ENCODE peak calls at places on chromosomes 7 and 10, in seven cellular contexts. K, R, M, W, O, Q and Z are unnamed samples.

GRCh38 chr7:101308245-101309085 is 13.1 kb downstream of the IFT22 start:
- DNase-seq in R (peak), M (no peak), Q (no peak), K (peak), O (peak), W (peak), Z (peak)

GRCh38 chr7:55325371-55325792 is 39.8 kb upstream of the LANCL2 start:
- DNase-seq in K (no peak), Q (peak), R (peak), W (peak), M (no peak), O (no peak), Z (no peak)

GRCh38 chr10:80769700-80770160 is 232.0 kb downstream of the SH2D4B start:
- DNase-seq in O (no peak), R (no peak), Q (no peak), W (no peak), K (no peak), M (no peak), Z (no peak)

GRCh38 chr7:47332681-47333080 is 249.2 kb downstream of the TNS3 start:
- DNase-seq in M (no peak), K (no peak), W (no peak), O (no peak), Q (no peak), R (no peak), Z (no peak)

GRCh38 chr10:90286406-90286805 is 571.4 kb downstream of the HTR7 start:
- DNase-seq in W (no peak), M (no peak), K (no peak), Q (no peak), R (no peak), O (no peak), Z (no peak)

GRCh38 chr10:60424971-60425370 is 35.3 kb upstream of the ANK3 start:
- DNase-seq in R (no peak), K (no peak), M (no peak), O (no peak), Q (no peak), W (no peak), Z (no peak)

GRCh38 chr10:130750441-130750840 is 561.1 kb downstream of the TCERG1L start:
- DNase-seq in W (no peak), Q (no peak), M (no peak), K (no peak), O (no peak), R (no peak), Z (no peak)

GRCh38 chr10:30863516-30864210 is 168.0 kb downstream of the ZNF438 start:
- DNase-seq in W (no peak), M (no peak), O (no peak), Q (no peak), K (no peak), R (no peak), Z (no peak)

GRCh38 chr7:5396542-5396941 is 27.1 kb downstream of the TNRC18 start:
- DNase-seq in W (no peak), M (peak), K (no peak), O (no peak), R (no peak), Q (no peak), Z (no peak)

GRCh38 chr10:16867556-16867955 is 50.3 kb upstream of the RSU1 start:
- DNase-seq in M (no peak), Q (no peak), K (peak), R (no peak), O (no peak), W (peak), Z (no peak)

GRCh38 chr10:119341236-119342016 is 134.1 kb downstream of the GRK5 start:
- DNase-seq in O (no peak), W (peak), R (no peak), Q (no peak), M (peak), K (no peak), Z (no peak)

GRCh38 chr10:132591166-132591971 is 53.8 kb downstream of the INPP5A start:
- DNase-seq in R (no peak), O (no peak), K (no peak), Q (no peak), W (peak), M (no peak), Z (no peak)

GRCh38 chr10:103828587-103829186 is 26.7 kb downstream of the SH3PXD2A start:
- DNase-seq in W (no peak), R (no peak), K (no peak), M (no peak), Q (no peak), O (no peak), Z (no peak)

GRCh38 chr7:36372156-36372555 is 17.5 kb upstream of the ANLN start:
- DNase-seq in K (no peak), Q (peak), W (peak), M (no peak), O (no peak), R (no peak), Z (no peak)

GRCh38 chr7:122362473-122362872 is 57.9 kb upstream of the FEZF1 start:
- DNase-seq in M (no peak), W (no peak), K (no peak), Q (no peak), R (no peak), O (no peak), Z (no peak)

GRCh38 chr7:21338728-21339164 is 89.1 kb upstream of the SP4 start:
- DNase-seq in M (no peak), W (no peak), O (no peak), R (no peak), Q (no peak), K (no peak), Z (no peak)

GRCh38 chr7:103343332-103343731 is 1.2 kb downstream of the DNAJC2 start:
- DNase-seq in O (no peak), K (no peak), Q (no peak), M (no peak), W (peak), R (no peak), Z (no peak)

GRCh38 chr10:62732841-62733653 is 71.5 kb upstream of the ADO start:
- DNase-seq in Q (no peak), K (no peak), W (peak), R (no peak), O (no peak), M (peak), Z (no peak)

GRCh38 chr7:54687518-54688212 is 71.3 kb downstream of the SEC61G start:
- DNase-seq in Q (no peak), M (no peak), R (no peak), O (no peak), W (no peak), K (no peak), Z (no peak)

GRCh38 chr7:138755331-138755747 is 42.5 kb upstream of the TMEM213 start:
- DNase-seq in R (no peak), K (peak), W (peak), O (no peak), Q (no peak), M (no peak), Z (no peak)

GRCh38 chr10:72276013-72276387 is 2.3 kb downstream of the DDIT4 start:
- DNase-seq in K (no peak), O (peak), W (peak), Q (no peak), R (peak), M (no peak), Z (no peak)

GRCh38 chr7:158011941-158012340 is 575.7 kb downstream of the PTPRN2 start:
- DNase-seq in R (no peak), K (no peak), Q (no peak), W (no peak), M (no peak), O (no peak), Z (no peak)

GRCh38 chr7:158009886-158010285 is 577.7 kb downstream of the PTPRN2 start:
- DNase-seq in K (no peak), W (no peak), O (no peak), R (no peak), Q (no peak), M (no peak), Z (no peak)

GRCh38 chr7:158013085-158013668 is 574.4 kb downstream of the PTPRN2 start:
- DNase-seq in Q (no peak), K (no peak), M (no peak), R (no peak), O (no peak), W (no peak), Z (no peak)

GRCh38 chr7:158008267-158008666 is 579.4 kb downstream of the PTPRN2 start:
- DNase-seq in K (no peak), O (no peak), Q (no peak), W (no peak), M (no peak), R (no peak), Z (no peak)

DNA sequence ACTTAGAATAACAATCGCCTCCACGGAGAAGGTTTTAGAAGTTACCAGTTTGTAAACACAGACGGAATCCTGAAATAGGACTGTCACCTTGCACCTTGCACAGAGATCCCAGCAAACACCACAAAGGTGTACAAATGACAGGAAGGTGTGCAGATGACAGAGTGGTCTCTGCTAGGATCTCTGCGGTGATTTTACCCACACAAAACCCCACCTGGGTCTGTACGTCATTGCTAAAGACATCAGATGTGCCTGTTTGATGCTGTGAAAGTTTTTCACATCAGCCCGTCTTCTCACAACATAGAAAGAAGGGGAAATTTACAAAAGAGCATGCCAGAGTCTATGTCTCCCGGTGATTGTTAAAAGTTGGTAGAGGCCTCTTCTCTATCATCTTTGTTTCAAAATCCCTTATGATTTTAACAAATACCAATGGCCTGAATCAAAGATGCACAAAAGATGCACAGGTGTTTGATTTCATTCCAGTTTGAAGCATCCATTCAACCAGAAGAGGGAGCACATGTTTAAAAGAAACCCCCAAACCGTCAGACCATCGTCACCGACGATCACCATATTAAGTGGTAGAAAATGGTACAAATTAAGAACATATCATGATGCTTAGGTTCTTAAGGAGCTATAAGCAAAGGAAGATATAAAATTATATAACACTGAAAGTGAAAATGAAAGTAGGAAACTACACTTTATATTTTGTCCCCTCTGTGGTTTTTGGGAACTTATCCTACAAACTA is 576.5 kb downstream of the PTPRN2 start:
- DNase-seq in W (no peak), Q (no peak), O (no peak), M (no peak), K (no peak), R (no peak), Z (no peak)
- TF ChIP-seq CTCF in W (no peak), Q (no peak), O (no peak), M (no peak), K (peak), R (no peak), Z (peak)

GRCh38 chr10:122546242-122546641 is 14.3 kb upstream of the DMBT1 start:
- DNase-seq in O (no peak), Q (no peak), K (no peak), R (no peak), W (no peak), M (no peak), Z (no peak)
- TF ChIP-seq CTCF in O (no peak), Q (no peak), K (no peak), R (no peak), W (no peak), M (no peak), Z (no peak)

DNA sequence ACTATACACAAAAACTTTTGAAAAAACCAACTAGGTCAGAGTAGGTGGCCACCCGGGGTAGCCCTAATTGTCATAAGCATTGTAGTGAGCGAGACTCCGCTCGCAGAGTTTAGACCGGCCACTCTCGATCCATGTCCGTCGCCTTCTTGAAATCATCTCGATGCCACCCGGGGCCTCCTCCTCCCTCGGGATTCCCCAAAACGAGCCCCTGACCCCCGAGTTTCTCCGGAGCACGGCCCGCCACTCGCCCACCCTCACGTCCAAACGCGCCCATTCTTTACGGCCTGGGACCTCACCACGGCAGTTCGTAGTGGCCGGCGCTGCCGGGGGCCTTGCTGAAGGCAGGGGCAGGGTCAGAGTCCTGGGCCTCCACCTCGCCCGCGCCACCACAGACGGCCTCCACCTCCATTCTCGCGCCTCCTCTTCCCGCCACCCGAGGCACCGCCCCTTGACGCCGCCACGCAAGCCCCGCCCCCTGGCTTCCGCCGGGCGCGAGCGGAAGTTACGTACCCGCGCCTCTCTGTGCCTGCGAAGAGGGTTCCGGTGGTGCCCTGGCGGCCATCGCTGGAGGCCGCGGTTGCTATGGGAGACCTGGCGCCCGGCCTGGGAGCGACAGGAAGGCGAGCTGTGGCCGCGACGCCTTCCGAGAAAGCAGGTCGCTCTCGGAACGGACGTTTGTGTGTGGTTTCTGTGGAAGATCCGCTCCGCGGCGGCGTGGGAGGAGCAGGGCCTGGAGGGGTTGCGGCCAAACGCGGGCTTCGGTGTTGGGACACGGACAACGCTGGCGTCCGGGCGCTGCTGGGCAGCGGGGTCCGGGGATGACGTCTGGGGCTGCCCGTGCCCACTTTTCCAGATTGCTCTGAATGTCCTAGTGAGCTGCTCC is at the start of gene RFC2:
- DNase-seq in M (peak), O (peak), Q (peak), W (peak), K (peak), R (peak), Z (peak)
- TF ChIP-seq CTCF in M (no peak), O (peak), Q (peak), W (peak), K (peak), R (no peak), Z (peak)

GRCh38 chr10:47048533-47048905 is 137.3 kb downstream of the PTPN20 start:
- DNase-seq in O (no peak), Q (no peak), M (no peak), K (peak), W (peak), R (no peak), Z (no peak)
- TF ChIP-seq CTCF in O (no peak), Q (no peak), M (no peak), K (peak), W (peak), R (no peak), Z (no peak)

DNA sequence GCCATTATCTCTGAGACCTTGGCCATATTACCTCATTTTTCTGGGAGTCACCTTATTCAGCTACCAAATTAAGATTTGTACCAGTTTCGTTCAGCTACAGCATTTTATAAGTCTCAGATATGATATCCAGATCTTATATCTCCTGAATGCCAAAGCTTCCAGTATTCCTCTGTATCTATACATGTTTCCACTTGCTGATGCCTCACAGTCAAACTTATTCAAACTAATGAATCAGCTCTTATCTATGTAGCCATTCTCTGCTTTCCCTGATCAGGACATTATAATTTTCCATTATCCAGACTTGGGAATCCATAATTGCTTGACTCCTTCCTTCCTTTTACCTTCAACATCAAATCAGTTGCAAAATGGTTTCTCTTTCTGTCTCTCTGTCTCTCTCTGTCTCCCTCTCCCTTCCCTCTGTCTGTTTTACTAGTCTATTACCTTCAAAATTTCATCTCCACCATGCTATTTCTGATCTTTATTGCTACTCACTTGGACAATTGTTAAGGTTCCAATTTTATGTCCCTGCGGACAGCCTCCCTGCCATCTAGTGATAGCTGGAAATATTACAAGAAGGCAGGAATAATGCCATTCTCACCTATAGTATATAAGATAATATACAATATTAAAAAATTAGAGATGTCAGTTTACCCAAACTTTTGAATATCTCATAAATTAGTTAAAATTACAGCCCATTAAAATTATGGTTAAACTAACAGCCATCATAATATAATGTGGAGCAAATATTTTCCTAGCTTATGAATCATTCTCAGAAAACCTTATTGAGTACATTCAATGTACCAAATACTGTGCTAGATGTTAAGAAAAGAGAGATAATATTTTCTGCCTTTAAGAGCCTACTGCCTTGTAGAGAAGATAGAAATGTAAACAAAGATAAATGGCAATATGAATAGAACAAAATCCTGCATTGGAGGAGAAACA is 89.8 kb downstream of the PCLO start:
- DNase-seq in R (peak), W (no peak), K (no peak), O (no peak), Q (no peak), M (no peak), Z (no peak)
- TF ChIP-seq CTCF in R (peak), W (no peak), K (peak), O (no peak), Q (peak), M (no peak), Z (peak)

GRCh38 chr7:82816272-82816671 is 346.4 kb downstream of the PCLO start:
- DNase-seq in M (no peak), Q (no peak), R (no peak), O (no peak), W (no peak), K (no peak), Z (no peak)
- TF ChIP-seq CTCF in M (no peak), Q (no peak), R (no peak), O (no peak), W (no peak), K (peak), Z (peak)

DNA sequence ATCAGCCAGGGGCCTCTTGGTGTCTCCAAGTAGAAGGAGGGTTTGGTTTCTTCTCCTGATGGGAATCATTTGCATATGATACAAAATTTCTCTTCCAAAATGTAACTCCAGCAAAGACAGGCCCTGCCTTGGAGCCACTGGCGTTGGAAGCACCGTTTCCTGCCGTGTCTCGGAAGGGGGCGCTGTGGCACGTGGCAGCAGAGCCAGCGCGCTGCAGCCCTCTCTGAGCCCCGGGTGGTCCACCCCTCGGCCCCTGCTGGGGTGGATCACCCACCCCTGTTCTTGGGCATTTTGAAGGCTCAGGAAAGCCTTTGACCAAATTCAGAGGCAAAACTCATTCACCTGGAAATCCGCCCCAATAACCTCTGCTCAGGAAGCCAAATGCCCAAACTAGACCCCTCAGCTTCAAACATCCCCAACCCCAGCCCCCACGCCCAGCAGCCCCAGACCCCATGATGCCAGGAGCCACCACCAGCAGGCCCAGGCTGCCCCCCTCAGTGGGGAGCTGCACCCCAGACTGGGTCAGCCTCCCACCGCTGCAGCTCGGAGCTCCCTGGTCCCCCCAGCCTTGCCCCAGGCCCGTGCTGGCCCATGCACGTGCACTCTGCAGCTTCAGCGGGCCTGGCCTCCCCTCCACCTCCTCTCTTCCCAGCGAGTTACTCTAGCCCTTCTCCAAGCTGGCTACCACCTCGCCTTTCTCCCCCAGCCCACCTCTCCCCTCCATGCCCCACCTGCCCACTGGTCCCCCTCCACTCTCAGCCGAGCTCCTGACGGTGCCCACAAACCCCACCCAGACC is 29.5 kb upstream of the ELFN1 start:
- DNase-seq in R (no peak), Q (no peak), M (no peak), K (no peak), O (peak), W (no peak), Z (peak)
- TF ChIP-seq CTCF in R (peak), Q (peak), M (no peak), K (peak), O (no peak), W (peak), Z (peak)

GRCh38 chr7:77536413-77537135 is 521 bp upstream of the PTPN12 start:
- DNase-seq in W (peak), K (peak), R (peak), Q (peak), M (peak), O (peak), Z (peak)
- TF ChIP-seq CTCF in W (no peak), K (no peak), R (no peak), Q (no peak), M (no peak), O (no peak), Z (no peak)

GRCh38 chr10:99732033-99732912 is at the start of the genes COX15 and CUTC:
- DNase-seq in R (peak), W (peak), O (peak), M (peak), Q (peak), K (peak), Z (peak)
- TF ChIP-seq CTCF in R (peak), W (peak), O (no peak), M (peak), Q (peak), K (peak), Z (peak)